ENCODE peak calls at places on chromosomes 4 and X, in four cellular contexts. N, C, E and T are unnamed samples.

GRCh38 chr4:82694106-82694505 is 104.5 kb downstream of the SCD5 start:
- DNase-seq in C (no peak), N (no peak), E (no peak), T (no peak)

GRCh38 chrX:13923289-13923688 is 106.4 kb upstream of the GPM6B start:
- DNase-seq in C (no peak), N (no peak), E (no peak), T (no peak)

GRCh38 chr4:87241341-87241740 is 20.9 kb upstream of the KLHL8 start:
- DNase-seq in C (no peak), E (no peak), N (no peak), T (no peak)

GRCh38 chr4:80577991-80578390 is 242.5 kb downstream of the CFAP299 start:
- DNase-seq in N (no peak), E (no peak), C (no peak), T (no peak)

GRCh38 chr4:91325495-91325894 is 978.3 kb upstream of the GRID2 start:
- DNase-seq in N (no peak), E (no peak), C (no peak), T (no peak)

GRCh38 chrX:109049903-109050302 is 313.5 kb upstream of the IRS4 start:
- DNase-seq in E (peak; percentile 78), N (peak; percentile 3), C (no peak), T (no peak)

GRCh38 chr4:158139086-158139485 is 33.7 kb downstream of the GASK1B start:
- DNase-seq in E (no peak), N (no peak), C (no peak), T (no peak)

GRCh38 chrX:129939986-129940385 is 34.0 kb downstream of the UTP14A start:
- DNase-seq in E (peak; percentile 60), N (no peak), C (peak; percentile 30), T (no peak)

GRCh38 chr4:122728781-122729330 is 3.6 kb upstream of the BBS12 start:
- DNase-seq in C (no peak), N (no peak), E (no peak), T (peak; percentile 44)

GRCh38 chrX:40244980-40245379 is 147.2 kb upstream of the BCOR start:
- DNase-seq in E (no peak), C (no peak), N (no peak), T (peak; percentile 31)

GRCh38 chrX:144006811-144007210 is 122.9 kb downstream of the UBE2NL start:
- DNase-seq in C (no peak), N (no peak), E (no peak), T (no peak)

GRCh38 chrX:39336709-39337294 is 535.5 kb downstream of the MID1IP1 start:
- DNase-seq in E (no peak), N (no peak), C (no peak), T (no peak)

GRCh38 chr4:1045595-1046201 is 34.3 kb downstream of the FGFRL1 start:
- DNase-seq in E (peak; percentile 34), N (no peak), C (no peak), T (no peak)

GRCh38 chrX:17559728-17560379 is 177.4 kb upstream of the SCML1 start:
- DNase-seq in N (no peak), E (no peak), C (no peak), T (no peak)

GRCh38 chr4:55075823-55076418 is 49.5 kb downstream of the KDR start:
- DNase-seq in C (no peak), E (peak; percentile 56), N (no peak), T (no peak)

GRCh38 chrX:147875866-147876596 is 35.7 kb upstream of the FMR1 start:
- DNase-seq in N (no peak), E (no peak), C (no peak), T (no peak)

GRCh38 chr4:66769436-66769835 is 775.9 kb downstream of the CENPC start:
- DNase-seq in C (no peak), N (no peak), E (no peak), T (no peak)

GRCh38 chrX:11103006-11103405 is 8.1 kb upstream of the HCCS start:
- DNase-seq in E (no peak), N (no peak), C (no peak), T (no peak)

GRCh38 chrX:9928083-9928482 is 39.1 kb upstream of the CLDN34 start:
- DNase-seq in N (no peak), E (peak; percentile 83), C (no peak), T (peak; percentile 58)

GRCh38 chr4:120921456-120922389 is 803 bp downstream of the PRDM5 start:
- DNase-seq in C (peak; percentile 79), E (peak; percentile 78), N (peak; percentile 66), T (peak; percentile 70)

GRCh38 chr4:120923201-120923522 is 636 bp upstream of the PRDM5 start:
- DNase-seq in C (no peak), N (no peak), E (no peak), T (no peak)

GRCh38 chr4:120920666-120921065 is 1.9 kb downstream of the PRDM5 start:
- DNase-seq in C (no peak), E (no peak), N (no peak), T (no peak)

GRCh38 chr4:120924931-120925330 is 2.4 kb upstream of the PRDM5 start:
- DNase-seq in E (no peak), N (no peak), C (no peak), T (no peak)

GRCh38 chr4:120922390-120923200 is at the start of gene PRDM5:
- DNase-seq in E (peak; percentile 89), C (peak; percentile 62), N (peak; percentile 64), T (peak; percentile 57)
- TF ChIP-seq CTCF in E (peak; percentile 63), C (peak; percentile 37), N (peak; percentile 14), T (peak; percentile 41)

GRCh38 chr4:78022517-78022916 is 34.6 kb upstream of the FRAS1 start:
- DNase-seq in C (no peak), N (no peak), E (no peak), T (no peak)
- TF ChIP-seq CTCF in C (no peak), N (no peak), E (peak; percentile 26), T (no peak)

GRCh38 chr4:7240341-7240740 is 48.0 kb downstream of the SORCS2 start:
- DNase-seq in N (no peak), E (no peak), C (no peak), T (no peak)
- TF ChIP-seq CTCF in N (no peak), E (peak; percentile 41), C (no peak), T (no peak)

DNA sequence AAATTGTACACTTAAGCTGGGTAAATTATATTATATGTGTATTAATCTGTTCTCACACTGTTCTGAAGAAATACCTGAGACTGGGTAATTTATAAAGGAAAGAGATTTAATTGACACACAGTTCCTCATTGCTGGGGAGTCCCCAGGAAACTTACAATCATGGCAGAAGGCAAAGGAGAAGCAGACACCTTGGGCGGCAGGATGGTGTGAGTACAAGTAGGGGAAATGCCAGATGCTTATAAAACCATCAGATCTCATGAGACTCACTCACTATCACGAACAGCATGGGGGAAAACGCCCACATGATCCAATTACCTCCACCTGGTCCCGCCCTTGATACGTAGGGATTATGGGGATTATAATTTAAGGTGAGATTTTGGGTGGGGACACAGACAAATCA is 34.9 kb downstream of the PDE5A start:
- DNase-seq in C (no peak), N (no peak), E (no peak), T (no peak)
- TF ChIP-seq CTCF in C (no peak), N (no peak), E (no peak), T (no peak)